ENCODE peak calls at places on chromosome 14, in five cellular contexts. P is iPS DF 6.9, V is GM23248, N is fibroblast of lung, L is adrenal gland. F is an unnamed sample. For H3K36me3 and H3K4me1, the result is how much of the 10 kb centered on the place peaks cover.

GRCh38 chr14:94374749-94375148 is 13.7 kb downstream of the SERPINA1 start:
- DNase-seq in L (no peak), V (no peak), P (no peak), N (no peak), F (no peak)

GRCh38 chr14:26621366-26621765 is 23.5 kb upstream of the NOVA1 start:
- DNase-seq in V (peak), L (no peak), N (no peak), P (no peak), F (no peak)

GRCh38 chr14:53355581-53356112 is 202.5 kb upstream of the DDHD1 start:
- DNase-seq in V (peak), L (no peak), P (peak), N (peak), F (no peak)

GRCh38 chr14:100153560-100153959 is 5.9 kb downstream of the DEGS2 start:
- DNase-seq in V (no peak), N (no peak), P (no peak), L (no peak), F (no peak)

GRCh38 chr14:64060648-64061096 is 207.9 kb downstream of the SYNE2 start:
- DNase-seq in N (no peak), L (no peak), V (peak), P (peak), F (peak)

GRCh38 chr14:50085570-50086315 is 30.6 kb downstream of the VCPKMT start:
- DNase-seq in N (no peak), P (no peak), V (peak), L (peak), F (no peak)

GRCh38 chr14:104304451-104305351 is 166.3 kb downstream of the KIF26A start:
- DNase-seq in L (peak), N (no peak), P (no peak), V (no peak), F (no peak)

GRCh38 chr14:48584031-48584430 is 908.6 kb upstream of the MDGA2 start:
- DNase-seq in L (no peak), V (peak), P (no peak), N (peak), F (no peak)

GRCh38 chr14:72444701-72445100 is 449.2 kb downstream of the DPF3 start:
- DNase-seq in L (no peak), P (no peak), N (no peak), V (no peak), F (no peak)

GRCh38 chr14:104229621-104230041 is 91.2 kb downstream of the KIF26A start:
- DNase-seq in P (no peak), V (no peak), L (no peak), N (no peak), F (peak)

GRCh38 chr14:31668348-31668747 is 107.1 kb downstream of the NUBPL start:
- DNase-seq in N (no peak), P (no peak), L (no peak), V (no peak), F (no peak)

GRCh38 chr14:38212996-38213395 is 5.3 kb downstream of the SSTR1 start:
- DNase-seq in N (peak), V (no peak), L (no peak), P (no peak), F (no peak)

GRCh38 chr14:91337699-91338335 is 79.8 kb downstream of the CCDC88C start:
- DNase-seq in P (no peak), L (no peak), V (no peak), N (no peak), F (no peak)
- H3K36me3 ChIP-seq in P (under half), L (under half), V (under half), N (under half), F (under half)

GRCh38 chr14:95681153-95681552 is 5.1 kb upstream of the TCL1B start:
- DNase-seq in V (no peak), P (no peak), N (no peak), L (no peak), F (no peak)

GRCh38 chr14:95679148-95679547 is 7.1 kb upstream of the TCL1B start:
- DNase-seq in L (peak), N (no peak), V (no peak), P (no peak), F (no peak)

GRCh38 chr14:95677168-95677835 is 8.9 kb upstream of the TCL1B start:
- DNase-seq in N (no peak), V (no peak), P (no peak), L (peak), F (no peak)

GRCh38 chr14:95683793-95684192 is 2.4 kb upstream of the TCL1B start:
- DNase-seq in L (peak), V (peak), N (no peak), P (peak), F (peak)

DNA sequence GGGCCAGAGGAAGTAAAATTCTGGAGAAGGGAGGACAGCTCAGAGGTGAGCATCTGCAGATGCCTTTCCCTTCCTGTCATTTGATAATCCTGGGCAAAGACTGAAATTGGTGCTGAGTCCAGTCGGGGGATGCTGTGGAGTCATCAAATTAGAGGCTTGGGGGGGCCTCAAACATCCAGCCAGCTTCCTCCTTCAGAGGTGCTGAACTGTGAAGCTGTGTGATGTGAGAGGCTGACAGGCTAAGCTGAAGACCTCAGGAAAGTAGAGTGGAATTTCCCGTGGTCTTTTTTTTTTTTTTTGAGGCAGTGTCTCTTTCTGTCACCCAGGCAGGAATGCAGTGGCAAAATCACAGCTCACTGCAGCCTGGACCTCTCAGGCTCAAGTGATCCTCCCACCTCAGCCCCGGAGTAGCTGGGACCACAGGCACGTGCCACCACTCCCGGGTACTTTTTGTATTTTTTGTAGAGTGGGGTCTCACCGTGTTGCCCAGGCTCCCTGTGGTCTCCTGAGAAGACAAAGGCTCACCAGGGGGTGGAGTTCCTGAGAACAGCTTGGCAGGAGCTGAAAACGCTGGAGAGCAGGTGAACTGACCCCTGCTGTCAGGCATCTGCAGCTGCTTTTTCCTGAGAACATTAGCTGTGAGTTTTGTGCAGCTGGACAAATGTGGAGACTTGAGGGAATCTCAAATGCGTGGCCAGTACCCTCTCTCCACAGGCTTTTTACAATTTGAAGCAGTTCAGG is 6.1 kb upstream of the TCL1B start:
- DNase-seq in N (no peak), V (no peak), P (no peak), L (no peak), F (peak)
- H3K27ac ChIP-seq in N (no peak), V (no peak), P (no peak), L (no peak), F (no peak)

GRCh38 chr14:101845896-101846295 is 84.4 kb downstream of the PPP2R5C start:
- DNase-seq in L (no peak), V (no peak), N (no peak), P (no peak), F (no peak)
- H3K4me1 ChIP-seq in L (under half), V (under half), N (under half), P (under half), F (under half)

DNA sequence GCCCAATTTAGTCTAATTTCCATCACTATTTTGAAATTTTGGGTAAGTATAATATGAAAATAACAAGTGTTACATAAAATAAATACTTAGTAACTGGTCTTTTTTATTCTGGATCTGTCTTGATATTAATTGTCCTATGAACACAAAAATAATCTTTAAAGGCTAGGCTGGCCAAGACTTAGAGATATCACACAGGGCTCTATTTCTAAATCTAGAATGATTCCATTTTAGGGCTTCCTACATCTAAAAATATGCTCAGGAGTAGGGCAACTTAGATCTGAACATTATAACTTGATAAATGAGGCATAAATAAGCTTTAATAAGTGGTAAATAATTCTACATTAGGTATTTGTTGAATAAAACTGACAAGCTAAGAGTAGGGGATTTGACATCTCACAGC is 23.1 kb upstream of the SNAPC1 start:
- DNase-seq in L (no peak), N (no peak), V (no peak), P (no peak), F (no peak)
- H3K36me3 ChIP-seq in L (half or more), N (under half), V (half or more), P (under half), F (under half)

GRCh38 chr14:65100905-65101541 is 1.3 kb downstream of the MAX start:
- DNase-seq in V (peak), P (no peak), L (no peak), N (peak), F (no peak)

GRCh38 chr14:65102441-65103149 is at the start of gene MAX:
- DNase-seq in V (peak), L (peak), N (peak), P (peak), F (peak)

GRCh38 chr14:65101631-65102440 is 481 bp downstream of the MAX start:
- DNase-seq in N (no peak), V (peak), L (peak), P (no peak), F (peak)

GRCh38 chr14:65104791-65105190 is 2.5 kb upstream of the MAX start:
- DNase-seq in N (no peak), L (no peak), V (no peak), P (no peak), F (peak)

DNA sequence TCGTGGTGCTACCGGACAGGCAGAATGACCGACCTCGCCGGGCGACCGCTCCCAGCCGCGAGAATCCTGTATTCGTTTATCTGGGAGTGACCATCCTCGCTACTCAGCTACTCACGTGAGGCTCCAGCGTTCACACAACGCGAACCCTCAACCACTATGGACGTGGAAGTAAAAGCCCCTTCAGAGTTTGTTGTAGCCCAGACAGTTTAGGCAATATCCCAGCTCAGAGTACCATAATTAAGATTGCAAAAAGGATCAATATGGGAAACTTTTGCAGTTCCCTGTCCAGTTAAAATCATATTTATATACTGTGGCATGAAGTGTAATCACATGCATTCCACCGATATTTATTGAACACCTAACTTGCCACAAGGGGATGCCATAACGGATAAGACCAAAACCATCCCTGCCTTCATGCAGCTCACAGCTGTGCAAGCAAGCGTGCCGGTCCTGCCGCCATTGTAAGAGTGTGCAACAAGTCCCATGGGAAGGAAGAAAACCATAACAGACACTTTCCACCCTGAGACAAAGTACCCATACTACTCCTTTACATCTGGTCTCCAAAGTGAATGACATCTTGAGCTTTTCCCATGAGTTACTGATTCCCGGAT is 938 bp upstream of the MAX start:
- DNase-seq in L (peak), N (peak), P (no peak), V (peak), F (no peak)
- H3K27ac ChIP-seq in L (peak), N (peak), P (no peak), V (peak), F (peak)

DNA sequence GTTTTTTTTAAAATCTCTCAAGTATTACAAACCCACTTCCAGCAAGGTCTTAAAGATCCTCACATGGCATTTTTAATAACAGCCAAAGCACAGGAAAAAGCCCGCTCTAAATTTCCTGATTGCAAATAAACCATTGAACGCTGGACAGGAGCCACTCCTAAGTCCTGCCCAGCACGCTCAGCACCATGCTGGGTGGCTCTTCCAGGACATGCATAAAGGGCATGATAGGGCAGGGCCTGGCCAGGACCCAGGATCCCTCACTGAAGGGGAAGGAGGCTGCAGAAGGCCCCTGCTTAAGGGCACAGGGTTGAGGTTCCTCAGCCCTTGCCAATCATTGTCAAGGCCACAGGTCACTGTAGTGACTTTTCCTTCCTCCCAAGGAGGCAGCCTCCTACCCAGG is 124.0 kb downstream of the GCH1 start:
- DNase-seq in P (no peak), L (no peak), V (no peak), N (no peak), F (no peak)
- H3K4me1 ChIP-seq in P (under half), L (under half), V (under half), N (under half), F (under half)

GRCh38 chr14:61701946-61702345 is 6.6 kb downstream of the HIF1A start:
- DNase-seq in L (no peak), P (no peak), N (no peak), V (peak), F (no peak)

GRCh38 chr14:61703342-61704129 is 8.2 kb downstream of the HIF1A start:
- DNase-seq in L (no peak), P (no peak), V (peak), N (no peak), F (no peak)

GRCh38 chr14:61698216-61698980 is 3.1 kb downstream of the HIF1A start:
- DNase-seq in L (no peak), P (no peak), V (peak), N (no peak), F (no peak)

GRCh38 chr14:61699092-61699491 is 3.8 kb downstream of the HIF1A start:
- DNase-seq in P (no peak), V (peak), L (no peak), N (no peak), F (no peak)

DNA sequence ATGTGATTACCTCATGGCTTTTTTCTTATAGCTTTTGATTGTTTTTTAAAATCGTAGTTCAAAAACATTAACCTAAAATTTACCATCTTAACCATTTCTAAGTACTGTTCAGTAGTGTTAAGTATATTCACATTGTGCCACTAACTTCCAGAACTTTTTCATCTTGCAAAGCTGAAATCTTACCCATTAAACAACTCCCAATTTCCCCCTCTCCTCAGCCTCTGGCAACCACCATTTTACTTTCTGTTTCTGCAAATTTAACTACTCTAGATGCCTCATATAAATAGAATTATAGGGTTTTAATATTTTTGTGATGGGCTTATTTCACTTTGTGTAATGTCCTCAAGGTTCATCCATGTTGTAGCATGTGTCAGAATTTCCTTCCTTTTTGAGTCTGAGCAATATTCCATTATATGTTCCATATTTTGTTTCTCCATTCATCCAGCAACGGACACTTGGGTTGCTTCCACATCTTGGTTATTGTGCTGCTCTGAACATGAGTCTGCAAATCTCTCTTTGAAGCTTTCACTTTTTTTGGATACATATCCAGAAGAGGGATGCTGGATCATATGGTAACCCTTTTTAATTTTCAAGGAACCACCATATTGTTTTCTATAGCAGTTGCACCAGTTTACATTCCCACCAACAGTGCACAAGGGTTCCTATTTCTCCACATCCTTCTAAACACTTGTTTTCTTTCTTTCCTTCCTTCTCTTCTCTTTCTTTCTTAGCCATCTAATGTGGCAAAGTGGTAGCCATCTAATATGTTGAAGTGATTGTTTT is 5.0 kb downstream of the HIF1A start:
- DNase-seq in V (peak), N (no peak), P (no peak), L (no peak), F (no peak)
- H3K36me3 ChIP-seq in V (half or more), N (under half), P (under half), L (under half), F (under half)